ENCODE peak calls at places on chromosomes 16 and 17, in six cellular contexts. K, S, B, A, V and M are unnamed samples.

GRCh38 chr17:43905985-43906852 is 1.1 kb downstream of the MPP2 start:
- DNase-seq in V (no peak), B (no peak), S (no peak), A (no peak), K (no peak), M (no peak)

GRCh38 chr17:67020293-67020766 is 24.0 kb upstream of the CACNG1 start:
- DNase-seq in A (no peak), V (no peak), S (no peak), K (no peak), B (peak; percentile 11), M (no peak)

GRCh38 chr17:27455914-27456680 is at the start of gene KSR1:
- DNase-seq in S (peak; percentile 78), K (peak; percentile 67), V (peak; percentile 22), B (peak; percentile 91), A (peak; percentile 90), M (no peak)

GRCh38 chr17:18319604-18320256 is 4.6 kb downstream of the SMCR8 start:
- DNase-seq in K (peak; percentile 48), V (no peak), B (peak; percentile 55), S (peak; percentile 37), A (peak; percentile 36), M (no peak)

GRCh38 chr17:4310349-4311060 is 46.7 kb upstream of the ANKFY1 start:
- DNase-seq in A (no peak), K (no peak), B (peak; percentile 14), V (no peak), S (peak; percentile 80), M (peak; percentile 49)

GRCh38 chr17:35147313-35147982 is at the start of gene UNC45B:
- DNase-seq in V (no peak), B (no peak), A (no peak), S (no peak), K (no peak), M (no peak)

GRCh38 chr17:32783602-32784001 is 93.3 kb downstream of the MYO1D start:
- DNase-seq in S (peak; percentile 75), K (peak; percentile 53), V (peak; percentile 39), A (peak; percentile 74), B (peak; percentile 70), M (peak; percentile 45)

GRCh38 chr17:40177275-40177874 is at the start of gene RAPGEFL1:
- DNase-seq in V (no peak), K (peak; percentile 69), A (peak; percentile 82), S (peak; percentile 74), B (peak; percentile 88), M (no peak)

GRCh38 chr16:48623304-48624016 is 13.5 kb upstream of the N4BP1 start:
- DNase-seq in B (peak; percentile 85), S (peak; percentile 79), K (peak; percentile 79), A (peak; percentile 84), V (peak; percentile 46), M (peak; percentile 52)

GRCh38 chr17:73196500-73196899 is 3.6 kb downstream of the COG1 start:
- DNase-seq in B (peak; percentile 20), A (peak; percentile 15), S (peak; percentile 25), V (no peak), K (no peak), M (peak; percentile 78)

GRCh38 chr16:68297908-68298307 is 12.8 kb downstream of the SLC7A6OS start:
- DNase-seq in K (peak; percentile 59), S (no peak), A (no peak), B (no peak), V (no peak), M (no peak)

GRCh38 chr17:69810326-69811035 is 264.5 kb upstream of the KCNJ16 start:
- DNase-seq in A (no peak), S (no peak), V (no peak), B (no peak), K (no peak), M (no peak)

GRCh38 chr17:5399767-5400166 is 19.7 kb downstream of the NUP88 start:
- DNase-seq in B (no peak), V (no peak), K (peak; percentile 46), A (no peak), S (no peak), M (no peak)

GRCh38 chr16:79061199-79061598 is 539.3 kb downstream of the MAF start:
- DNase-seq in B (no peak), A (no peak), K (no peak), S (no peak), V (no peak), M (no peak)

GRCh38 chr17:29590261-29590978 is 972 bp upstream of the GIT1 start:
- DNase-seq in V (peak; percentile 13), K (peak; percentile 60), B (peak; percentile 21), A (no peak), S (no peak), M (no peak)

GRCh38 chr16:48906076-48906475 is 296.1 kb upstream of the N4BP1 start:
- DNase-seq in A (no peak), B (no peak), K (no peak), V (no peak), S (no peak), M (no peak)

GRCh38 chr17:4502466-4503154 is 3.9 kb downstream of the SPNS2 start:
- DNase-seq in A (no peak), V (no peak), S (no peak), B (no peak), K (no peak), M (no peak)

GRCh38 chr17:27559996-27560481 is 70.9 kb upstream of the LGALS9 start:
- DNase-seq in V (no peak), S (peak; percentile 96), A (no peak), B (no peak), K (peak; percentile 90), M (peak; percentile 40)

GRCh38 chr16:4172070-4172469 is 55.8 kb upstream of the ADCY9 start:
- DNase-seq in S (no peak), A (no peak), V (no peak), K (no peak), B (no peak), M (no peak)

GRCh38 chr16:12332553-12332952 is 356.0 kb downstream of the SNX29 start:
- DNase-seq in S (no peak), K (no peak), V (no peak), B (no peak), A (no peak), M (no peak)

GRCh38 chr16:12330977-12331376 is 354.4 kb downstream of the SNX29 start:
- DNase-seq in A (no peak), V (no peak), B (no peak), K (no peak), S (no peak), M (no peak)

GRCh38 chr16:12330541-12330940 is 354.0 kb downstream of the SNX29 start:
- DNase-seq in S (no peak), A (no peak), B (no peak), K (no peak), V (no peak), M (no peak)

GRCh38 chr16:12327971-12328726 is 351.6 kb downstream of the SNX29 start:
- DNase-seq in K (no peak), V (no peak), B (no peak), S (no peak), A (no peak), M (no peak)

DNA sequence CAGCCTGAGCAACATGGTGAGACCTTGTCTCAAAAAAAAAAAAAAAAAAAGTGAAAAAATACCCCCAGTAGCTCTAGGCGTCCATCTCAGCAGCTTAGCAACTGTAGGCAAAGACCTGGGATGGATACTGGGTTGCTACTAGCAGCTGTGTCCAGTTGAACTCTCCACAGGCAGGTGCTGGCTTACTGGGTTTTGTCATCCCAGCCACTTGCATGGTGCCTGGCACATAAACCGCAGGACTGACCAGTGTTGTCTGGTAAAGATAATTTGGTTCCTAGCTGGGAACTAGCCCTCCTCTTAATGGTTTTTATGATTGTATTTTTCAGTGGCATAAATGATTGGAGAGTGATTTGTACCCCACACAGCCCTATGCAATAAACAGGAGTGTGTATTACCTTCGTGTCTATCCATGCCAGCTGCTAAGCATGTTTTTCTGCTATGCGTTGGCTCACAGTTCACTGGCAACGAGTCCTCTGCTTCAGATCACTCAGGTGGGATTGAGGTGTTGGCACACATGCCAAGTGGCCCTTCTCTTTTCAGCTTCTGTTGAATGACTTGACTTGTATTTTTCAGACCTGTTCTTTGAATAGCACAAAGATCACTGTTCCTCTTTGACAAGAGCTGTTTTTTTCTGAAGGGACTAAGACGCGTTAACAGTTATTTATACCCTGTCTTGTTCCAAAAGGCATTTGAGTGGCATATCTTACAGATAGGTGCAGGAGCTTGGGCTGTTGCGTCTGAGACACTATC is 352.9 kb downstream of the SNX29 start:
- DNase-seq in K (no peak), B (no peak), A (no peak), V (no peak), S (no peak), M (no peak)
- TF ChIP-seq CTCF in K (no peak), B (no peak), A (no peak), V (no peak), S (no peak), M (no peak)

DNA sequence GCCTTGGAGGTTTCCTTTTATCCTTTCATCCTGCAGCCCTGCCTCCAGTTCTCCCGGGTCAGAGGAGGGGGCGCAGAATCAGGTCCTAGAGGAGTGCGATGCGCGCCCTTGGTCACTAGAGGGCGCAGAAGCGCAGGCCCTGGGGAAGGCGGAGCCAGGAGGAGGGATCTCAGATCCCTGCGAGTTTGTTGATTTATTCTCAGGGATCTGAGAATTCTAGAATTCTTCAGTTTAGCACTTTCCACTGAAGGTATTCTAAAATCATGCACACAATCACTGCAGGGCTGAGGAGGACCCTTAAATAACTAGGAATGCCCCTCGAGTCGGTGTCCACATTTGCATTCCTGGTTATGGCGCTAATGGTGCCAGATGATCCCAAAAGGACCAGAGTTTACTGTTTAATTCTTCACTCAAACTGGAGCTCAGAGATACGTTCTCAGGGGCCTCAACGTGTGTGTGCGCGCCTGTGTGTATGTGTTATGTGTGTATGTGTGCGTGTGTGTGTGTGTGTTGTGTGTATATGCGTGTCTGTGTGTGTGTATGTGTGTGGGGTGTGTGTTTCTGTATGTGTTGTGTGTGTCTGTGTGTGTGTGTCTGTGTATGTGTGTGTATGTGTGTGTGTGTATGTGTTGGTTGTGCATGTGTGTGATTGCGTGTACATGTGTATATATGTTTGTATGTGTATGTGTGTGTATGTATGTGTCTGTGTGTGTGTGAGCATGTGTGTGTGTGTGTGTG is 6.9 kb upstream of the ELAC2 start:
- DNase-seq in A (peak; percentile 65), K (peak; percentile 70), S (peak; percentile 71), V (no peak), B (peak; percentile 78), M (no peak)
- TF ChIP-seq CTCF in A (peak; percentile 98), K (peak; percentile 88), S (peak; percentile 99), V (peak; percentile 51), B (peak; percentile 81), M (peak; percentile 95)

GRCh38 chr16:1781758-1782407 is 488 bp downstream of the SPSB3 start:
- DNase-seq in K (no peak), V (no peak), S (peak; percentile 26), A (peak; percentile 42), B (peak; percentile 35), M (no peak)
- TF ChIP-seq CTCF in K (no peak), V (no peak), S (peak; percentile 26), A (peak; percentile 10), B (no peak), M (no peak)

DNA sequence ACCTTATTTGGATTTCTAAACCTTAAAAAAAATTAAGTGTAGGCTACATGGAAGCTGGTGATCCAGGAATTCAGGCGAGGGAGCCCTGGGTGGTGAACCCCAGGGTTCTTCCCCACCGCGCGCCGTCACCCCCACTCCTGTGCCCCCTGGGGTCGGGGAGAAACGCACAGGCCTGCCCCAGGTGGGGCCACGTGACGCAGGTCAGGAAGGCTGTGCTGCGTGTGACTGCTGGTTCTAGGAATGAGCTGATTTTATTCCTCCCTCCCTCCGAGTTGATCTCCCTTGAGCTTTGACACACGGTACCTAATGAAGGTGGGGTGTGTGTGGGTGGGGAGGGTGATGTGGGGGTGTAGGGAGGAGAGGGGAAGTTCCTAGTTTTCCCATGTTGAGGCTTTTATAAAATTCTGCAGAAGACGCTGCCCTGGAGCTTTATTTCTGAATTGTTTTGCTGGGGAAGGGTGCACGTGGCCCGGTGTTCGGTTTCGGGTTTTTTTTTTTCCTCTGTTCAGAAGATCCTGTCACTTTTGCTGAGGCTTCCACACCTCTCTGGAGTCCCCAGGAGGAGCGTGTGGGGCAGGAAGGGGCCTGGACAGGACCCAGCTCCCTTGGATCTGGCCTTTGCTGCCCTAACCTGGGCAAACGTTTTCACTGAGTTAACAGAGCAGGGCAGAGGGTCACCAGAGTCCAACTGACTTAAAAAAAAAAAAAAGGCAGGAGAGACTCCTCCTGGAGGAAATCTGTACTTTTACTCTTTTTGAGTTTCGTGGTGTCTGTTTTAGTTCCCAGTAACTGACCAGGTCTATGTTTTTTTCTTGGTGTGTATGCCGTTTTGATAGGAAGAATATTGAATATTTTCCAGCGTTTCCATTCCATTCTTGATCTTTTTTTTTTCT is 55.8 kb upstream of the GSE1 start:
- DNase-seq in A (peak; percentile 58), S (no peak), V (no peak), B (peak; percentile 93), K (peak; percentile 48), M (no peak)
- TF ChIP-seq CTCF in A (no peak), S (no peak), V (no peak), B (peak; percentile 32), K (peak; percentile 20), M (no peak)